ENCODE peak calls at places on chromosome 3, in six cellular contexts. H is PC-3; J is sciatic nerve; T is amniotic epithelial cell; O is GM23248; Z is CD8-positive, alpha-beta memory T cell. S is an unnamed sample.
A peak's percentile ranks its signal among the peaks of the same experiment; 100 is the strongest.

GRCh38 chr3:46368569-46368968 is 2.2 kb upstream of the CCR5 start:
- DNase-seq in H (peak; percentile 68), O (no peak), Z (peak; percentile 61), T (peak; percentile 6), J (peak; percentile 66), S (peak; percentile 69)

GRCh38 chr3:140225996-140226395 is 291.0 kb downstream of the CLSTN2 start:
- DNase-seq in O (no peak), T (no peak), H (no peak), Z (no peak), J (no peak), S (no peak)

GRCh38 chr3:175646865-175647264 is 787.7 kb downstream of the NAALADL2 start:
- DNase-seq in J (no peak), H (peak; percentile 60), T (no peak), Z (no peak), O (peak; percentile 4), S (no peak)

GRCh38 chr3:126569390-126569975 is 10.8 kb upstream of the C3orf22 start:
- DNase-seq in J (no peak), O (no peak), H (no peak), T (no peak), Z (no peak), S (no peak)

GRCh38 chr3:194327030-194327413 is 24.1 kb downstream of the CPN2 start:
- DNase-seq in Z (no peak), J (no peak), H (no peak), T (peak; percentile 69), O (no peak), S (no peak)

GRCh38 chr3:179321585-179322322 is 1.1 kb upstream of the ZNF639 start:
- DNase-seq in O (peak; percentile 78), T (peak; percentile 45), Z (no peak), J (no peak), H (peak; percentile 55), S (no peak)

GRCh38 chr3:107845355-107846281 is 245.2 kb downstream of the CD47 start:
- DNase-seq in H (peak; percentile 31), O (peak; percentile 78), J (no peak), Z (no peak), T (peak; percentile 22), S (no peak)

GRCh38 chr3:112056451-112056929 is 22.0 kb downstream of the TMPRSS7 start:
- DNase-seq in O (peak; percentile 87), Z (no peak), H (peak; percentile 82), J (no peak), T (peak; percentile 84), S (no peak)

GRCh38 chr3:24472358-24472757 is 22.3 kb downstream of the THRB start:
- DNase-seq in O (peak; percentile 42), T (no peak), Z (no peak), H (peak; percentile 92), J (no peak), S (no peak)

GRCh38 chr3:172203522-172204258 is 164.3 kb downstream of the FNDC3B start:
- DNase-seq in T (no peak), O (peak; percentile 57), H (peak; percentile 78), Z (no peak), J (no peak), S (no peak)

GRCh38 chr3:130932979-130933378 is 39.1 kb downstream of the ATP2C1 start:
- DNase-seq in T (no peak), J (no peak), Z (no peak), O (no peak), H (no peak), S (no peak)

GRCh38 chr3:64642327-64643151 is 45.3 kb downstream of the ADAMTS9 start:
- DNase-seq in Z (no peak), T (no peak), J (no peak), O (no peak), H (no peak), S (no peak)

GRCh38 chr3:114519415-114519814 is 225.6 kb downstream of the TIGIT start:
- DNase-seq in T (peak; percentile 95), J (no peak), H (no peak), Z (no peak), O (peak; percentile 81), S (no peak)

GRCh38 chr3:134650431-134651346 is at the start of gene KY:
- DNase-seq in H (no peak), T (peak; percentile 21), Z (no peak), J (peak; percentile 63), O (peak; percentile 79), S (peak; percentile 77)

GRCh38 chr3:112128843-112129727 is 4.0 kb downstream of the GCSAM start:
- DNase-seq in Z (no peak), T (peak; percentile 75), J (no peak), O (peak; percentile 47), H (peak; percentile 36), S (no peak)

GRCh38 chr3:55604414-55604813 is 117.3 kb upstream of the WNT5A start:
- DNase-seq in T (no peak), Z (no peak), J (no peak), H (no peak), O (no peak), S (no peak)

GRCh38 chr3:60772584-60772983 is 478.7 kb downstream of the FHIT start:
- DNase-seq in O (no peak), Z (no peak), J (no peak), T (no peak), H (no peak), S (no peak)

GRCh38 chr3:197953881-197954280 is 3.9 kb downstream of the RPL35A start:
- DNase-seq in O (peak; percentile 43), H (no peak), J (no peak), Z (no peak), T (peak; percentile 33), S (no peak)

GRCh38 chr3:183542355-183542754 is 13.2 kb downstream of the KLHL6 start:
- DNase-seq in T (no peak), Z (no peak), O (no peak), H (no peak), J (no peak), S (no peak)

GRCh38 chr3:186209810-186210752 is 101.2 kb upstream of the ETV5 start:
- DNase-seq in J (peak; percentile 75), H (peak; percentile 26), T (peak; percentile 82), O (peak; percentile 80), Z (no peak), S (no peak)

GRCh38 chr3:193510154-193510553 is 44.5 kb downstream of the ATP13A4 start:
- DNase-seq in J (no peak), Z (no peak), O (no peak), T (no peak), H (no peak), S (no peak)

GRCh38 chr3:11306815-11307589 is 34.8 kb downstream of the ATG7 start:
- DNase-seq in J (no peak), T (peak; percentile 59), O (no peak), Z (peak; percentile 16), H (no peak), S (no peak)

GRCh38 chr3:33388374-33389100 is 51.7 kb downstream of the UBP1 start:
- DNase-seq in J (no peak), T (no peak), H (peak; percentile 13), O (no peak), Z (no peak), S (no peak)